ENCODE peak calls at places on chromosomes 1 and 21, in four cellular contexts. One of them, this sample, is unnamed.

GRCh38 chr1:208170252-208170651 is 73.9 kb downstream of the PLXNA2 start:
- DNase-seq in AG08395: no peak
- DNase-seq in AG09319: no peak
- DNase-seq in posterior cingulate gyrus: no peak
- DNase-seq in this sample: peak

GRCh38 chr1:37497832-37498231 is 16.7 kb downstream of the MEAF6 start:
- DNase-seq in AG08395: no peak
- DNase-seq in AG09319: no peak
- DNase-seq in posterior cingulate gyrus: no peak
- DNase-seq in this sample: no peak

GRCh38 chr1:17207966-17208418 is 3.1 kb downstream of the PADI1 start:
- DNase-seq in AG08395: peak
- DNase-seq in AG09319: peak
- DNase-seq in posterior cingulate gyrus: no peak
- DNase-seq in this sample: no peak

GRCh38 chr1:7427901-7428300 is 343.2 kb upstream of the VAMP3 start:
- DNase-seq in AG08395: no peak
- DNase-seq in AG09319: no peak
- DNase-seq in posterior cingulate gyrus: no peak
- DNase-seq in this sample: no peak

GRCh38 chr1:165903672-165904071 is 76.3 kb downstream of the UCK2 start:
- DNase-seq in AG08395: peak
- DNase-seq in AG09319: no peak
- DNase-seq in posterior cingulate gyrus: no peak
- DNase-seq in this sample: no peak

GRCh38 chr21:37337831-37338230 is 28.7 kb upstream of the DYRK1A start:
- DNase-seq in AG08395: no peak
- DNase-seq in AG09319: no peak
- DNase-seq in posterior cingulate gyrus: no peak
- DNase-seq in this sample: no peak

GRCh38 chr1:183477986-183478781 is 5.9 kb downstream of the SMG7 start:
- DNase-seq in AG08395: no peak
- DNase-seq in AG09319: no peak
- DNase-seq in posterior cingulate gyrus: no peak
- DNase-seq in this sample: no peak

GRCh38 chr1:75135829-75136142 is 1.6 kb downstream of the LHX8 start:
- DNase-seq in AG08395: no peak
- DNase-seq in AG09319: no peak
- DNase-seq in posterior cingulate gyrus: no peak
- DNase-seq in this sample: no peak

GRCh38 chr21:44089001-44089911 is 17.9 kb upstream of the PWP2 start:
- DNase-seq in AG08395: no peak
- DNase-seq in AG09319: no peak
- DNase-seq in posterior cingulate gyrus: no peak
- DNase-seq in this sample: no peak

GRCh38 chr1:172717722-172718455 is 59.0 kb downstream of the FASLG start:
- DNase-seq in AG08395: peak
- DNase-seq in AG09319: no peak
- DNase-seq in posterior cingulate gyrus: no peak
- DNase-seq in this sample: no peak

GRCh38 chr1:53752281-53752680 is 13.3 kb upstream of the GLIS1 start:
- DNase-seq in AG08395: no peak
- DNase-seq in AG09319: no peak
- DNase-seq in posterior cingulate gyrus: no peak
- DNase-seq in this sample: no peak

GRCh38 chr1:25095635-25096200 is 136.6 kb downstream of the SYF2 start:
- DNase-seq in AG08395: no peak
- DNase-seq in AG09319: no peak
- DNase-seq in posterior cingulate gyrus: no peak
- DNase-seq in this sample: no peak